ENCODE peak calls at places on chromosomes 4 and X, in six cellular contexts. L is CD8-positive, alpha-beta T cell; Y is fibroblast of lung; H is right lobe of liver; S is AG10803; Z is heart right ventricle. B is an unnamed sample.
A peak's percentile ranks its signal among the peaks of the same experiment; 100 is the strongest.

GRCh38 chrX:119516157-119516702 is 48.0 kb downstream of the SLC25A5 start:
- DNase-seq in L (peak; percentile 6), Y (peak; percentile 77), H (no peak), S (peak; percentile 64), Z (peak; percentile 19), B (no peak)

GRCh38 chr4:124526760-124527159 is 185.8 kb downstream of the ANKRD50 start:
- DNase-seq in L (no peak), Y (no peak), H (no peak), S (no peak), Z (no peak), B (no peak)

GRCh38 chr4:66681962-66682361 is 863.3 kb downstream of the CENPC start:
- DNase-seq in L (no peak), Y (no peak), H (no peak), S (no peak), Z (no peak), B (peak; percentile 68)

GRCh38 chr4:89509708-89510269 is 202.2 kb upstream of the GPRIN3 start:
- DNase-seq in L (no peak), Y (peak; percentile 98), H (no peak), S (peak; percentile 96), Z (no peak), B (peak; percentile 76)

GRCh38 chr4:169689681-169690080 is 68.1 kb downstream of the HPF1 start:
- DNase-seq in L (no peak), Y (no peak), H (no peak), S (no peak), Z (no peak), B (no peak)

GRCh38 chr4:26052663-26053534 is 138.9 kb downstream of the SMIM20 start:
- DNase-seq in L (no peak), Y (no peak), H (no peak), S (no peak), Z (no peak), B (no peak)

GRCh38 chr4:87078987-87079469 is 141.4 kb downstream of the KLHL8 start:
- DNase-seq in L (no peak), Y (peak; percentile 92), H (no peak), S (peak; percentile 88), Z (no peak), B (peak; percentile 67)

GRCh38 chr4:182427530-182427929 is 184.3 kb downstream of the TENM3 start:
- DNase-seq in L (no peak), Y (peak; percentile 87), H (no peak), S (peak; percentile 22), Z (no peak), B (peak; percentile 74)

GRCh38 chr4:183722738-183723560 is 63.9 kb downstream of the TRAPPC11 start:
- DNase-seq in L (peak; percentile 27), Y (peak; percentile 15), H (peak; percentile 66), S (peak; percentile 2), Z (peak; percentile 65), B (no peak)

GRCh38 chrX:24375732-24376131 is 15.3 kb downstream of the SUPT20HL1 start:
- DNase-seq in L (no peak), Y (no peak), H (no peak), S (no peak), Z (no peak), B (no peak)

GRCh38 chr4:87974856-87975462 is 555 bp upstream of the SPP1 start:
- DNase-seq in L (no peak), Y (no peak), H (peak; percentile 82), S (no peak), Z (no peak), B (no peak)

GRCh38 chrX:20654596-20655106 is 387.9 kb upstream of the RPS6KA3 start:
- DNase-seq in L (no peak), Y (no peak), H (no peak), S (no peak), Z (no peak), B (no peak)

GRCh38 chrX:124736553-124737240 is 390.3 kb downstream of the SH2D1A start:
- DNase-seq in L (peak; percentile 46), Y (no peak), H (peak; percentile 32), S (no peak), Z (no peak), B (no peak)

GRCh38 chr4:85774000-85774399 is 299.1 kb downstream of the ARHGAP24 start:
- DNase-seq in L (no peak), Y (no peak), H (no peak), S (no peak), Z (no peak), B (no peak)

GRCh38 chrX:56763556-56764152 is 34.6 kb downstream of the NBDY start:
- DNase-seq in L (no peak), Y (no peak), H (peak; percentile 59), S (no peak), Z (no peak), B (no peak)

GRCh38 chr4:168679397-168680176 is 182.7 kb downstream of the PALLD start:
- DNase-seq in L (no peak), Y (no peak), H (no peak), S (no peak), Z (no peak), B (no peak)

GRCh38 chrX:31126205-31126604 is 54.4 kb upstream of the FTHL17 start:
- DNase-seq in L (no peak), Y (peak; percentile 14), H (no peak), S (peak; percentile 75), Z (no peak), B (no peak)

GRCh38 chr4:127352220-127352619 is 280.5 kb upstream of the INTU start:
- DNase-seq in L (no peak), Y (no peak), H (no peak), S (no peak), Z (no peak), B (no peak)

GRCh38 chrX:135513140-135513535 is 7.3 kb upstream of the INTS6L start:
- DNase-seq in L (no peak), Y (no peak), H (no peak), S (no peak), Z (no peak), B (no peak)

GRCh38 chr4:166903408-166903807 is 330.9 kb downstream of the SPOCK3 start:
- DNase-seq in L (no peak), Y (no peak), H (no peak), S (no peak), Z (no peak), B (no peak)

GRCh38 chrX:123976671-123977316 is 15.3 kb downstream of the STAG2 start:
- DNase-seq in L (no peak), Y (peak; percentile 68), H (no peak), S (peak; percentile 37), Z (no peak), B (no peak)

GRCh38 chr4:148089624-148090023 is 352.6 kb downstream of the NR3C2 start:
- DNase-seq in L (no peak), Y (no peak), H (no peak), S (no peak), Z (no peak), B (no peak)

GRCh38 chrX:146363919-146364318 is 445.7 kb upstream of the CXorf51B start:
- DNase-seq in L (no peak), Y (no peak), H (no peak), S (no peak), Z (no peak), B (no peak)

GRCh38 chr4:25075129-25075528 is 44.4 kb upstream of the LGI2 start:
- DNase-seq in L (no peak), Y (no peak), H (no peak), S (no peak), Z (no peak), B (no peak)

GRCh38 chr4:180106997-180107396 is 2136.2 kb upstream of the TENM3 start:
- DNase-seq in L (no peak), Y (no peak), H (no peak), S (no peak), Z (no peak), B (no peak)
- H3K4me3 ChIP-seq in L (no peak overlapping the region), Y (no peak overlapping the region), H (no peak overlapping the region), S (no peak overlapping the region), Z (no peak overlapping the region), B (no peak overlapping the region)

DNA sequence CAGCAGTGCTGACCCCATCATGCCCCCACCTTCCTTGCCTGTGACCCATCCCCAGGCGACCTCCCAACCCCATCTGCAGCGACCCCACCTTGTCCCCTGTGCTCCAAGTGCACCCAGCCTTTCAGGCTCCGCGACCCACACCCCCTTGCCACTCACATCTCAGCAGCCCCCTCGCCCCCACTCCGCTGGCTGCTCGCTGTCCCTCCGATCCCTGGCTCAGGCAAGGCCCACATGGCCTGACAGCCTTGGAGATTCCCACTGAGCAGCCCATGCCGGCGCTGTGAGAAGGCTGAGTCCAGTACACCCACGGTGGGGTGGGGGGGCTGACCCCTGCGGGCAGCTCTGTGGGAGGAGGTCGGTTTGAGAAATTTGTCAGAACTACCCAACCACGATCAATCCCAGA is 9.1 kb downstream of the ZFYVE28 start:
- DNase-seq in L (no peak), Y (no peak), H (no peak), S (no peak), Z (no peak), B (no peak)
- H3K4me3 ChIP-seq in L (no peak overlapping the region), Y (no peak overlapping the region), H (no peak overlapping the region), S (no peak overlapping the region), Z (no peak overlapping the region), B (no peak overlapping the region)

GRCh38 chrX:129982300-129983246 is at the start of gene BCORL1:
- DNase-seq in L (peak; percentile 76), Y (peak; percentile 93), H (peak; percentile 92), S (peak; percentile 93), Z (peak; percentile 90), B (peak; percentile 79)
- H3K4me3 ChIP-seq in L (peak within 1 kb of the TSS; percentile 59), Y (peak within 1 kb of the TSS; percentile 62), H (peak within 1 kb of the TSS; percentile 45), S (peak within 1 kb of the TSS; percentile 61), Z (no peak within 1 kb of the TSS), B (peak within 1 kb of the TSS; percentile 52)

GRCh38 chrX:36986231-36986630 is 21.9 kb upstream of the FAM47C start:
- DNase-seq in L (no peak), Y (no peak), H (no peak), S (no peak), Z (no peak), B (no peak)
- H3K4me3 ChIP-seq in L (no peak overlapping the region), Y (no peak overlapping the region), H (no peak overlapping the region), S (no peak overlapping the region), Z (no peak overlapping the region), B (no peak overlapping the region)

GRCh38 chr4:122851568-122851967 is 24.9 kb downstream of the FGF2 start:
- DNase-seq in L (no peak), Y (no peak), H (no peak), S (no peak), Z (no peak), B (no peak)

GRCh38 chr4:122854860-122855259 is 28.2 kb downstream of the FGF2 start:
- DNase-seq in L (no peak), Y (no peak), H (peak; percentile 50), S (peak; percentile 60), Z (no peak), B (no peak)

GRCh38 chr4:122855491-122855890 is 28.9 kb downstream of the FGF2 start:
- DNase-seq in L (no peak), Y (no peak), H (no peak), S (no peak), Z (no peak), B (no peak)

GRCh38 chr4:122857160-122857559 is 30.5 kb downstream of the FGF2 start:
- DNase-seq in L (no peak), Y (no peak), H (no peak), S (no peak), Z (no peak), B (no peak)

DNA sequence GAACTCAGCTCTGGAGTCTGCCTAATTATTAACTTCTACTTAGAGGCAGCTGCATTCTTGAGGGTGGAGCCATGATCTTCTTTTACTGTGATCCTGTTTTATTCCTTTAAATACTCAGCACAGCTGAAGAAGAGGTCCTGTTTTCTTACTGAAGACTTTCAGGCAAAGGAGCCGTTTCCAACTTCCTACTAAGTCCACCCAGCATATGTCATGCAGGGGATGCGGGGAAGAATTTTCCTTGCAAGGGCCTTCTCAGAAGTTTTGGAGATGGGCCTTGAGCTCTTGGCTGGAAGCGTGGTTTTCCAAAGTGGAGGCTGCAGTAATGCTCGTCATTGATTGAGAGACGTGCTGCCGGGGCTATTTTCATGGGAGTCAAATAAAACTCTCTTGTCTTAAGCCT is 27.8 kb downstream of the FGF2 start:
- DNase-seq in L (no peak), Y (peak; percentile 40), H (peak; percentile 46), S (peak; percentile 39), Z (peak; percentile 23), B (no peak)
- H3K4me3 ChIP-seq in L (no peak overlapping the region), Y (peak overlapping the region; percentile 42), H (no peak overlapping the region), S (peak overlapping the region; percentile 10), Z (no peak overlapping the region), B (no peak overlapping the region)

GRCh38 chr4:80237992-80238391 is 28.5 kb upstream of the FGF5 start:
- DNase-seq in L (no peak), Y (peak; percentile 85), H (no peak), S (peak; percentile 94), Z (no peak), B (peak; percentile 83)
- H3K4me3 ChIP-seq in L (no peak overlapping the region), Y (peak overlapping the region; percentile 37), H (no peak overlapping the region), S (peak overlapping the region; percentile 41), Z (no peak overlapping the region), B (peak overlapping the region; percentile 21)

B was measured in skeletal muscle cell.